ENCODE peak calls at places on chromosomes 11 and 22, in four cellular contexts. X is IMR-90, T is neuronal stem cell, D is H9. O is an unnamed sample.

GRCh38 chr11:61734767-61735166 is 17.7 kb upstream of the MYRF start:
- DNase-seq in X (no peak), T (no peak), D (no peak), O (no peak)

GRCh38 chr11:101620026-101620425 is 36.2 kb upstream of the TRPC6 start:
- DNase-seq in X (no peak), T (no peak), D (no peak), O (no peak)

GRCh38 chr11:82960000-82960778 is 58.7 kb downstream of the DDIAS start:
- DNase-seq in X (no peak), T (no peak), D (no peak), O (no peak)

GRCh38 chr22:33227791-33228190 is 169.6 kb upstream of the SYN3 start:
- DNase-seq in X (no peak), T (no peak), D (no peak), O (no peak)

GRCh38 chr11:46977940-46978595 is 41.5 kb downstream of the CSTPP1 start:
- DNase-seq in X (peak), T (no peak), D (no peak), O (peak)

GRCh38 chr11:41306435-41306834 is 153.0 kb downstream of the LRRC4C start:
- DNase-seq in X (no peak), T (no peak), D (no peak), O (no peak)

GRCh38 chr11:86181379-86181778 is 63.2 kb upstream of the EED start:
- DNase-seq in X (no peak), T (no peak), D (no peak), O (no peak)

GRCh38 chr11:61025819-61026120 is 54.3 kb downstream of the CD6 start:
- DNase-seq in X (no peak), T (no peak), D (no peak), O (no peak)

GRCh38 chr11:86486261-86487030 is 111.8 kb downstream of the CCDC81 start:
- DNase-seq in X (no peak), T (no peak), D (no peak), O (no peak)

GRCh38 chr11:1870721-1871466 is 18.0 kb downstream of the LSP1 start:
- DNase-seq in X (no peak), T (no peak), D (no peak), O (peak)

GRCh38 chr11:11937957-11938356 is 70.5 kb downstream of the DKK3 start:
- DNase-seq in X (peak), T (no peak), D (no peak), O (no peak)

GRCh38 chr11:120136356-120136755 is 1.6 kb downstream of the TRIM29 start:
- DNase-seq in X (no peak), T (no peak), D (no peak), O (no peak)

GRCh38 chr22:19843107-19843856 is 11.4 kb downstream of the GNB1L start:
- DNase-seq in X (no peak), T (no peak), D (no peak), O (no peak)

GRCh38 chr22:49968831-49969661 is 8.5 kb downstream of the PIM3 start:
- DNase-seq in X (no peak), T (no peak), D (peak), O (no peak)

GRCh38 chr11:77559686-77560425 is 29.9 kb upstream of the AQP11 start:
- DNase-seq in X (peak), T (no peak), D (no peak), O (peak)

GRCh38 chr22:45328822-45329535 is 19.2 kb downstream of the FAM118A start:
- DNase-seq in X (no peak), T (no peak), D (no peak), O (no peak)

GRCh38 chr11:587978-588380 is 11.7 kb downstream of the PHRF1 start:
- DNase-seq in X (peak), T (no peak), D (no peak), O (peak)

GRCh38 chr11:126479178-126479930 is 123.9 kb downstream of the ST3GAL4 start:
- DNase-seq in X (no peak), T (no peak), D (no peak), O (no peak)

GRCh38 chr22:46201059-46201757 is 48.9 kb downstream of the CDPF1 start:
- DNase-seq in X (no peak), T (no peak), D (peak), O (no peak)

GRCh38 chr22:44256085-44256484 is 56.7 kb downstream of the SHISAL1 start:
- DNase-seq in X (no peak), T (no peak), D (peak), O (no peak)

GRCh38 chr22:43288807-43289417 is 54.3 kb downstream of the SCUBE1 start:
- DNase-seq in X (no peak), T (no peak), D (no peak), O (no peak)

DNA sequence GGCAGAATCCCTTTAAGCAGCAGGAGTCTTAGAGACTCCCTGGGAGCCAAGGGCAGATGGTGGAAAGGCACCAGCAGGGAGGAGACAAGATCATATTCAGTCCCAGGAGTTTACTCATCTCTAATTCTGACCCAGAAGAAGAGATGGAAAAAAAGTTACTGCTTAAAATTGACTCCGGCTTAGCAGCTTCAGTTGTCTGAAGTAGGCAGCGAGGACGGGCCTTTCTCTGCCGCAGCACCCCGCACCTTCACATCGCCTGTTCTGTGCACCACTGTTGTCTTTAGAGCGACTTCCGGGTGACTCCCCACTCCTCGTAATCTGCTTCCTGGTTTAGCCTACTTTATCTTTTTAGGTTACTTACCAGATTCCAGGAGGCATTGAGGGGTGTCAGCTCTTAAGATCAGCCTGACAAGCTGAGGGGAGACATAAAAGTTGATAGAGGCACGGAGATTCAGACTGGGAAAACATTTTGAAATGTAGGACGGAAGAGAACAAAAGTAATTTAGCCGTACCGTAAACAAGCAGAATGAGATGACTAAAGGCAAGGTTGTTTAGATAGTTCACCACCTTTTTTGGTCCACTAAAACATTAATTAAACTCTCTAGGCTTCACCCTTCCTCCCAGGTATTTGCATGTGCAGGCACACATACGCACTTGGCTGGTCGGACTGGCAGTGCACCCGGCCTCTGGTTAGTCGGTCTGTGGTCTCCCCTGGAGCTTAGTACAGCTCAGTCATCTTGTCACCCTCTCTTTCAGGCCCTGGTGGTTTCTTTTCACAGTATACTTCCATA is 74.3 kb downstream of the CECR2 start:
- DNase-seq in X (no peak), T (no peak), D (no peak), O (no peak)
- H3K18ac ChIP-seq in X (no peak), T (no peak), D (no peak), O (no peak)

GRCh38 chr22:37803636-37804371 is 3.9 kb upstream of the GCAT start:
- DNase-seq in X (no peak), T (no peak), D (no peak), O (no peak)
- H3K18ac ChIP-seq in X (no peak), T (peak), D (peak), O (no peak)

DNA sequence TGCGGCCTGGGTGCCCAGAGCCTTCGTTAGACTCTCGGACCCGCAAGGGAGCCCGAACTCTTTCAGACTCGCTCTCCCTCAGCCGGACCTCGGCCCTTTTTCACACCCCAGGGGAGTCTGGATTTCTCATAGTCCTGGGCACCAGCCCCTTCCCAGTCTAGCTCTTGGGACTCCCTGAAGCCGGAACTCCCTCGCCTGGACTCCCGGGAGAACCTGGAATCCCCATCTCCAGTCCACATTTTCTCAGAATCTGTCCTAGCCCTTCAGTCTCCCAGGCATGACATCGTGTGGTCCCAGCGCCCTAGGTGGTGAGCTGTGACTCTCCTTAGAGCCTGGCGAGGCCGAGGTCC is 606 bp upstream of the DUSP18 start:
- DNase-seq in X (no peak), T (no peak), D (no peak), O (no peak)
- H3K18ac ChIP-seq in X (no peak), T (peak), D (no peak), O (no peak)

GRCh38 chr22:35888181-35888870 is 140.3 kb downstream of the RBFOX2 start:
- DNase-seq in X (no peak), T (no peak), D (no peak), O (peak)
- H3K18ac ChIP-seq in X (no peak), T (no peak), D (no peak), O (no peak)

GRCh38 chr11:130388607-130389205 is 39.7 kb downstream of the ADAMTS8 start:
- DNase-seq in X (peak), T (no peak), D (no peak), O (no peak)

GRCh38 chr11:130381317-130381716 is 47.1 kb downstream of the ADAMTS8 start:
- DNase-seq in X (no peak), T (no peak), D (no peak), O (no peak)

GRCh38 chr11:130379276-130379675 is 49.1 kb downstream of the ADAMTS8 start:
- DNase-seq in X (no peak), T (no peak), D (no peak), O (no peak)

GRCh38 chr11:130389315-130389935 is 39.0 kb downstream of the ADAMTS8 start:
- DNase-seq in X (no peak), T (no peak), D (no peak), O (no peak)

GRCh38 chr11:130383363-130384168 is 44.8 kb downstream of the ADAMTS8 start:
- DNase-seq in X (peak), T (peak), D (peak), O (no peak)
- H3K18ac ChIP-seq in X (peak), T (no peak), D (peak), O (no peak)

DNA sequence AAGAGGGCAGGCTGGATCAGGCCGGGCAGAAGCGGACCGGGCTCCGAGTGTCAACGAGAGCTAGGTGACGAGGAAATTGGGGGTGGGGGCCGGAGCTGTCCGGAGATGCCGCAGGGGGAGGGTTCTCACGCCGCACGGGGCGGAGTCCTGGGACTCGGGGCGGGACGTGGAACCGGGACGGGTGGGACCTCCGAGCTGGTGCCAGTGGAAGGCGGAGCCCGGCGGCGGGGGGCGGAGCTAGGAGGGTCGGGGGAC is 207 bp downstream of the FKBP2 start:
- DNase-seq in X (no peak), T (no peak), D (no peak), O (no peak)
- H3K18ac ChIP-seq in X (peak), T (peak), D (peak), O (peak)

O was measured in trophoblast cell.